ENCODE peak calls at places on chromosomes 2 and 18, in six cellular contexts. One of them, this sample, is unnamed.

GRCh38 chr2:85810376-85811172 is 56.8 kb downstream of the ATOH8 start:
- DNase-seq in G401: no peak
- DNase-seq in left ventricle myocardium inferior: no peak
- DNase-seq in midbrain: no peak
- DNase-seq in NCI-H2081: no peak
- DNase-seq in SJSA1: no peak
- DNase-seq in this sample: no peak

GRCh38 chr18:39564716-39565115 is 1999.1 kb upstream of the CELF4 start:
- DNase-seq in G401: no peak
- DNase-seq in left ventricle myocardium inferior: no peak
- DNase-seq in midbrain: no peak
- DNase-seq in NCI-H2081: no peak
- DNase-seq in SJSA1: no peak
- DNase-seq in this sample: no peak

GRCh38 chr2:96330407-96330806 is 5.2 kb upstream of the NCAPH start:
- DNase-seq in G401: no peak
- DNase-seq in left ventricle myocardium inferior: no peak
- DNase-seq in midbrain: no peak
- DNase-seq in NCI-H2081: no peak
- DNase-seq in SJSA1: no peak
- DNase-seq in this sample: peak

GRCh38 chr2:42659601-42660000 is 91.2 kb downstream of the MTA3 start:
- DNase-seq in G401: peak
- DNase-seq in left ventricle myocardium inferior: no peak
- DNase-seq in midbrain: peak
- DNase-seq in NCI-H2081: peak
- DNase-seq in SJSA1: no peak
- DNase-seq in this sample: peak

GRCh38 chr2:195559431-195559914 is 97.6 kb upstream of the SLC39A10 start:
- DNase-seq in G401: no peak
- DNase-seq in left ventricle myocardium inferior: no peak
- DNase-seq in midbrain: no peak
- DNase-seq in NCI-H2081: no peak
- DNase-seq in SJSA1: no peak
- DNase-seq in this sample: peak

GRCh38 chr18:31598021-31598805 is 6.5 kb downstream of the TTR start:
- DNase-seq in G401: peak
- DNase-seq in left ventricle myocardium inferior: no peak
- DNase-seq in midbrain: no peak
- DNase-seq in NCI-H2081: no peak
- DNase-seq in SJSA1: no peak
- DNase-seq in this sample: no peak

GRCh38 chr2:22035333-22035964 is 911.7 kb downstream of the TDRD15 start:
- DNase-seq in G401: no peak
- DNase-seq in left ventricle myocardium inferior: peak
- DNase-seq in midbrain: no peak
- DNase-seq in NCI-H2081: no peak
- DNase-seq in SJSA1: no peak
- DNase-seq in this sample: no peak

GRCh38 chr18:55405655-55406373 is 182.2 kb downstream of the TCF4 start:
- DNase-seq in G401: peak
- DNase-seq in left ventricle myocardium inferior: peak
- DNase-seq in midbrain: peak
- DNase-seq in NCI-H2081: peak
- DNase-seq in SJSA1: peak
- DNase-seq in this sample: peak

GRCh38 chr2:46847185-46847710 is 68.4 kb downstream of the MCFD2 start:
- DNase-seq in G401: peak
- DNase-seq in left ventricle myocardium inferior: peak
- DNase-seq in midbrain: peak
- DNase-seq in NCI-H2081: peak
- DNase-seq in SJSA1: peak
- DNase-seq in this sample: peak

GRCh38 chr18:23301971-23302370 is 151.1 kb upstream of the RIOK3 start:
- DNase-seq in G401: peak
- DNase-seq in left ventricle myocardium inferior: no peak
- DNase-seq in midbrain: no peak
- DNase-seq in NCI-H2081: peak
- DNase-seq in SJSA1: no peak
- DNase-seq in this sample: no peak

GRCh38 chr2:45938649-45939511 is 287.4 kb downstream of the PRKCE start:
- DNase-seq in G401: no peak
- DNase-seq in left ventricle myocardium inferior: peak
- DNase-seq in midbrain: no peak
- DNase-seq in NCI-H2081: peak
- DNase-seq in SJSA1: peak
- DNase-seq in this sample: peak

GRCh38 chr2:223734346-223734745 is 103.0 kb downstream of the AP1S3 start:
- DNase-seq in G401: no peak
- DNase-seq in left ventricle myocardium inferior: no peak
- DNase-seq in midbrain: no peak
- DNase-seq in NCI-H2081: no peak
- DNase-seq in SJSA1: no peak
- DNase-seq in this sample: peak

GRCh38 chr2:150742094-150742493 is 254.6 kb upstream of the RND3 start:
- DNase-seq in G401: no peak
- DNase-seq in left ventricle myocardium inferior: no peak
- DNase-seq in midbrain: no peak
- DNase-seq in NCI-H2081: no peak
- DNase-seq in SJSA1: no peak
- DNase-seq in this sample: no peak

GRCh38 chr2:239381709-239382134 is 19.1 kb downstream of the HDAC4 start:
- DNase-seq in G401: no peak
- DNase-seq in left ventricle myocardium inferior: no peak
- DNase-seq in midbrain: no peak
- DNase-seq in NCI-H2081: no peak
- DNase-seq in SJSA1: no peak
- DNase-seq in this sample: no peak

GRCh38 chr2:67313536-67313935 is 83.6 kb upstream of the ETAA1 start:
- DNase-seq in G401: no peak
- DNase-seq in left ventricle myocardium inferior: no peak
- DNase-seq in midbrain: no peak
- DNase-seq in NCI-H2081: no peak
- DNase-seq in SJSA1: no peak
- DNase-seq in this sample: no peak

GRCh38 chr2:179636100-179636980 is 225.1 kb downstream of the ZNF385B start:
- DNase-seq in G401: no peak
- DNase-seq in left ventricle myocardium inferior: no peak
- DNase-seq in midbrain: no peak
- DNase-seq in NCI-H2081: no peak
- DNase-seq in SJSA1: no peak
- DNase-seq in this sample: no peak

GRCh38 chr2:147049888-147050446 is 794.9 kb upstream of the ACVR2A start:
- DNase-seq in G401: no peak
- DNase-seq in left ventricle myocardium inferior: no peak
- DNase-seq in midbrain: no peak
- DNase-seq in NCI-H2081: no peak
- DNase-seq in SJSA1: no peak
- DNase-seq in this sample: no peak

GRCh38 chr2:28565720-28566295 is 69.9 kb downstream of the PLB1 start:
- DNase-seq in G401: peak
- DNase-seq in left ventricle myocardium inferior: no peak
- DNase-seq in midbrain: no peak
- DNase-seq in NCI-H2081: peak
- DNase-seq in SJSA1: no peak
- DNase-seq in this sample: no peak

GRCh38 chr2:69514406-69514805 is 77.2 kb upstream of the NFU1 start:
- DNase-seq in G401: no peak
- DNase-seq in left ventricle myocardium inferior: peak
- DNase-seq in midbrain: peak
- DNase-seq in NCI-H2081: no peak
- DNase-seq in SJSA1: peak
- DNase-seq in this sample: peak

GRCh38 chr2:8412082-8412481 is 269.8 kb upstream of the ID2 start:
- DNase-seq in G401: no peak
- DNase-seq in left ventricle myocardium inferior: no peak
- DNase-seq in midbrain: no peak
- DNase-seq in NCI-H2081: no peak
- DNase-seq in SJSA1: no peak
- DNase-seq in this sample: no peak

GRCh38 chr2:222311321-222311977 is 12.7 kb upstream of the PAX3 start:
- DNase-seq in G401: no peak
- DNase-seq in left ventricle myocardium inferior: no peak
- DNase-seq in midbrain: no peak
- DNase-seq in NCI-H2081: no peak
- DNase-seq in SJSA1: no peak
- DNase-seq in this sample: no peak

GRCh38 chr2:12702661-12703121 is 14.0 kb upstream of the TRIB2 start:
- DNase-seq in G401: peak
- DNase-seq in left ventricle myocardium inferior: no peak
- DNase-seq in midbrain: peak
- DNase-seq in NCI-H2081: peak
- DNase-seq in SJSA1: peak
- DNase-seq in this sample: peak

GRCh38 chr18:33114749-33115148 is 325.8 kb downstream of the CCDC178 start:
- DNase-seq in G401: no peak
- DNase-seq in left ventricle myocardium inferior: no peak
- DNase-seq in midbrain: no peak
- DNase-seq in NCI-H2081: peak
- DNase-seq in SJSA1: no peak
- DNase-seq in this sample: no peak

GRCh38 chr2:54411801-54412354 is 44.2 kb upstream of the SPTBN1 start:
- DNase-seq in G401: no peak
- DNase-seq in left ventricle myocardium inferior: no peak
- DNase-seq in midbrain: no peak
- DNase-seq in NCI-H2081: no peak
- DNase-seq in SJSA1: no peak
- DNase-seq in this sample: no peak

GRCh38 chr2:134669731-134670669 is 48.8 kb downstream of the TMEM163 start:
- DNase-seq in G401: no peak
- DNase-seq in left ventricle myocardium inferior: no peak
- DNase-seq in midbrain: no peak
- DNase-seq in NCI-H2081: no peak
- DNase-seq in SJSA1: no peak
- DNase-seq in this sample: no peak

GRCh38 chr2:158473719-158474392 is 17.1 kb downstream of the PKP4 start:
- DNase-seq in G401: no peak
- DNase-seq in left ventricle myocardium inferior: no peak
- DNase-seq in midbrain: no peak
- DNase-seq in NCI-H2081: no peak
- DNase-seq in SJSA1: no peak
- DNase-seq in this sample: no peak

This sample was measured in adipocyte.